ENCODE peak calls at places on chromosomes 13 and 19, in four cellular contexts. One of them, this sample, is unnamed. For H3K4me1, the result is how much of the 10 kb centered on the place peaks cover.

GRCh38 chr13:97422118-97423054 is 11.6 kb upstream of the RAP2A start:
- DNase-seq in sigmoid colon: no peak
- DNase-seq in tibial nerve: no peak
- DNase-seq in breast epithelium: no peak
- DNase-seq in this sample: no peak

GRCh38 chr13:41751734-41752445 is 209.0 kb downstream of the VWA8 start:
- DNase-seq in tibial nerve: no peak
- DNase-seq in sigmoid colon: no peak
- DNase-seq in breast epithelium: no peak
- DNase-seq in this sample: no peak

GRCh38 chr13:77565635-77566034 is 30.1 kb downstream of the SCEL start:
- DNase-seq in tibial nerve: no peak
- DNase-seq in sigmoid colon: no peak
- DNase-seq in breast epithelium: no peak
- DNase-seq in this sample: no peak

GRCh38 chr13:94664889-94665288 is 47.5 kb downstream of the SOX21 start:
- DNase-seq in tibial nerve: no peak
- DNase-seq in sigmoid colon: no peak
- DNase-seq in breast epithelium: no peak
- DNase-seq in this sample: no peak

GRCh38 chr19:2803486-2804155 is 16.0 kb upstream of the ZNF554 start:
- DNase-seq in tibial nerve: no peak
- DNase-seq in breast epithelium: no peak
- DNase-seq in sigmoid colon: no peak
- DNase-seq in this sample: no peak

GRCh38 chr19:5153601-5154128 is 184.8 kb downstream of the KDM4B start:
- DNase-seq in breast epithelium: no peak
- DNase-seq in tibial nerve: no peak
- DNase-seq in sigmoid colon: no peak
- DNase-seq in this sample: no peak

GRCh38 chr13:36998624-36999041 is 507 bp downstream of the ALG5 start:
- DNase-seq in breast epithelium: no peak
- DNase-seq in sigmoid colon: no peak
- DNase-seq in tibial nerve: no peak
- DNase-seq in this sample: no peak

GRCh38 chr13:100301418-100301817 is 212.5 kb downstream of the PCCA start:
- DNase-seq in tibial nerve: no peak
- DNase-seq in breast epithelium: no peak
- DNase-seq in sigmoid colon: no peak
- DNase-seq in this sample: no peak

GRCh38 chr13:114144606-114145244 is 12.3 kb upstream of the RASA3 start:
- DNase-seq in tibial nerve: no peak
- DNase-seq in breast epithelium: no peak
- DNase-seq in sigmoid colon: peak
- DNase-seq in this sample: no peak

GRCh38 chr19:1566392-1567115 is 1.6 kb downstream of the MEX3D start:
- DNase-seq in breast epithelium: peak
- DNase-seq in sigmoid colon: peak
- DNase-seq in tibial nerve: peak
- DNase-seq in this sample: no peak

GRCh38 chr19:13022859-13023636 is 27.8 kb downstream of the NFIX start:
- DNase-seq in tibial nerve: peak
- DNase-seq in sigmoid colon: peak
- DNase-seq in breast epithelium: peak
- DNase-seq in this sample: no peak

GRCh38 chr13:33483471-33483870 is 197.9 kb upstream of the STARD13 start:
- DNase-seq in sigmoid colon: no peak
- DNase-seq in breast epithelium: no peak
- DNase-seq in tibial nerve: no peak
- DNase-seq in this sample: no peak

GRCh38 chr13:47628666-47629065 is 372.4 kb downstream of the SUCLA2 start:
- DNase-seq in sigmoid colon: no peak
- DNase-seq in breast epithelium: no peak
- DNase-seq in tibial nerve: no peak
- DNase-seq in this sample: no peak

GRCh38 chr13:101523732-101524131 is 71.3 kb downstream of the ITGBL1 start:
- DNase-seq in sigmoid colon: no peak
- DNase-seq in breast epithelium: no peak
- DNase-seq in tibial nerve: no peak
- DNase-seq in this sample: no peak

GRCh38 chr19:19420570-19421301 is 15.3 kb downstream of the GATAD2A start:
- DNase-seq in breast epithelium: no peak
- DNase-seq in sigmoid colon: no peak
- DNase-seq in tibial nerve: no peak
- DNase-seq in this sample: no peak
- H3K4me1 ChIP-seq in breast epithelium: under half
- H3K4me1 ChIP-seq in sigmoid colon: under half
- H3K4me1 ChIP-seq in tibial nerve: under half
- H3K4me1 ChIP-seq in this sample: half or more

GRCh38 chr19:58009301-58009665 is 6.7 kb upstream of the ZNF606 start:
- DNase-seq in sigmoid colon: no peak
- DNase-seq in breast epithelium: no peak
- DNase-seq in tibial nerve: no peak
- DNase-seq in this sample: no peak
- H3K4me3 ChIP-seq in sigmoid colon: no peak
- H3K4me3 ChIP-seq in breast epithelium: peak
- H3K4me3 ChIP-seq in tibial nerve: no peak
- H3K4me3 ChIP-seq in this sample: no peak

DNA sequence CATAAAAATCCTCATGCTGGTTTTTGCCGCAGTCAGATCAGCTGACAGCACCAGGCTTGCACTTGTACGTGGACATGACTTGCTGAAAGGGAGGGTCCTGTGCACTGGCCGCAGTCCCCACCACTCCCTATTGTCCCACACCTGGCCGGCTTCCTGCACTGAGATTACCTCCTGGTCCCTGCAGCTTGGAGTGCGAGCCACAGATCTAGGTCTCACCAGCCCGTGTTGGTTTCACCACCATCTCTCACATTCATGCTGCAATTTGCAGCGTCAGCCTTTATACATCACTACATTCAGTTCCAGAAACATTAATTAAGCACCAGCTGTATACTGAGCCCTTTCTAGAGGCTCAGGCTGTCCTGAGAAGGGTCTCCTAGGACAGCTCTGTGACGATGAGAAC is 15.0 kb upstream of the CD22 start:
- DNase-seq in sigmoid colon: no peak
- DNase-seq in tibial nerve: no peak
- DNase-seq in breast epithelium: no peak
- DNase-seq in this sample: no peak
- H3K4me1 ChIP-seq in sigmoid colon: under half
- H3K4me1 ChIP-seq in tibial nerve: under half
- H3K4me1 ChIP-seq in breast epithelium: under half
- H3K4me1 ChIP-seq in this sample: under half

GRCh38 chr19:50419022-50419579 is 363 bp downstream of the SPIB start:
- DNase-seq in breast epithelium: no peak
- DNase-seq in sigmoid colon: no peak
- DNase-seq in tibial nerve: no peak
- DNase-seq in this sample: no peak
- H3K4me3 ChIP-seq in breast epithelium: no peak
- H3K4me3 ChIP-seq in sigmoid colon: no peak
- H3K4me3 ChIP-seq in tibial nerve: no peak
- H3K4me3 ChIP-seq in this sample: no peak

DNA sequence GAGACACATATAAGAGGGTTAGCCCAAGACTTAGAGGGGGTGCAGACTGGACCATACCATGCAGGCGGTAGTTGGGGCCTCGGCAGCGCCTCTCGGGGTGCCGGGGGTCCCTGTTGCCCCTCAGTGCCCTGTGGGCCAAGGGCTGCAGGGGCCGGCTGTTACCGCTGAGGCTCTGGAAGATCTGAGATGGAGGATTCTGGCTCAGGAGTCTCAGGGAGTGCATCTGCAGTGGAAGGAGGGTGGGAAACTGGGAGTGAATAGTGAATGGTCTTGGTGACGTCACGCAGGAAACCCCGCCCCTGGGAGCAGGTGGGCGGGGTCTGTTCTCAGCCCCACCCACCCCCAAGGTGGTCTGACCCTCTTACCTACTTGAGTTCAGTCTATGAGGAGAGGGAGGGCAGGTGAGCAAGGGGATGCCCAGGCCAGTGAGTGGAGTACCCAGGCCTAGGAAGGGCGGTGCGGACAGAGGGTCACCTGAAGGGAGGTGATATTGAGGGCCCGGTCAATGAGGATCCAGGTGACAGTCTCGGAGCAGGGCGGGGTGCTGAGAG is 1.7 kb upstream of the DBP start:
- DNase-seq in sigmoid colon: no peak
- DNase-seq in breast epithelium: peak
- DNase-seq in tibial nerve: no peak
- DNase-seq in this sample: no peak
- H3K4me1 ChIP-seq in sigmoid colon: under half
- H3K4me1 ChIP-seq in breast epithelium: under half
- H3K4me1 ChIP-seq in tibial nerve: under half
- H3K4me1 ChIP-seq in this sample: under half